ENCODE peak calls at places on chromosome 19, in eight cellular contexts. I, A, X, H, G, J, V and W are unnamed samples.

GRCh38 chr19:22503524-22503923 is 81.4 kb upstream of the ZNF98 start:
- DNase-seq in I (no peak), A (no peak), X (no peak), H (no peak), G (no peak), J (no peak), V (no peak), W (no peak)

GRCh38 chr19:48997972-48998371 is 4.3 kb downstream of the RUVBL2 start:
- DNase-seq in I (peak), A (no peak), X (peak), H (peak), G (peak), J (peak), V (peak), W (peak)

GRCh38 chr19:45187421-45188100 is 9.0 kb downstream of the BLOC1S3 start:
- DNase-seq in I (no peak), A (no peak), X (no peak), H (peak), G (no peak), J (no peak), V (peak), W (no peak)

GRCh38 chr19:17679526-17680234 is 8.5 kb downstream of the UNC13A start:
- DNase-seq in I (no peak), A (no peak), X (no peak), H (no peak), G (no peak), J (no peak), V (no peak), W (no peak)

GRCh38 chr19:46890423-46891170 is 29.8 kb downstream of the ARHGAP35 start:
- DNase-seq in I (no peak), A (peak), X (no peak), H (peak), G (no peak), J (no peak), V (no peak), W (peak)

GRCh38 chr19:5339470-5339949 is 1.1 kb downstream of the PTPRS start:
- DNase-seq in I (no peak), A (no peak), X (no peak), H (no peak), G (no peak), J (no peak), V (no peak), W (no peak)

GRCh38 chr19:7515471-7516226 is at the start of gene ZNF358:
- DNase-seq in I (peak), A (no peak), X (no peak), H (peak), G (no peak), J (no peak), V (peak), W (peak)

GRCh38 chr19:47470447-47471195 is 1.1 kb downstream of the SLC8A2 start:
- DNase-seq in I (no peak), A (no peak), X (no peak), H (peak), G (no peak), J (no peak), V (no peak), W (no peak)

GRCh38 chr19:12856684-12857083 is 18.4 kb downstream of the MAST1 start:
- DNase-seq in I (no peak), A (no peak), X (no peak), H (no peak), G (no peak), J (no peak), V (no peak), W (no peak)

GRCh38 chr19:23263870-23264590 is 13.8 kb upstream of the ZNF724 start:
- DNase-seq in I (peak), A (no peak), X (no peak), H (no peak), G (no peak), J (no peak), V (no peak), W (no peak)

GRCh38 chr19:51327066-51327985 is 14.6 kb downstream of the VSIG10L start:
- DNase-seq in I (peak), A (no peak), X (no peak), H (no peak), G (peak), J (peak), V (peak), W (peak)

GRCh38 chr19:7657047-7657779 is 11.6 kb upstream of the RETN start:
- DNase-seq in I (peak), A (no peak), X (no peak), H (no peak), G (peak), J (no peak), V (no peak), W (no peak)

GRCh38 chr19:53467138-53467502 is 413 bp upstream of the ZNF813 start:
- DNase-seq in I (no peak), A (no peak), X (no peak), H (peak), G (no peak), J (peak), V (no peak), W (no peak)

GRCh38 chr19:33953023-33953422 is 156.4 kb downstream of the KCTD15 start:
- DNase-seq in I (no peak), A (no peak), X (no peak), H (no peak), G (no peak), J (no peak), V (no peak), W (no peak)

GRCh38 chr19:1054102-1055027 is 12.6 kb upstream of the ARHGAP45 start:
- DNase-seq in I (no peak), A (no peak), X (no peak), H (no peak), G (no peak), J (no peak), V (no peak), W (no peak)

GRCh38 chr19:41607668-41608067 is 19.2 kb downstream of the CEACAM4 start:
- DNase-seq in I (no peak), A (no peak), X (no peak), H (no peak), G (no peak), J (no peak), V (no peak), W (no peak)

GRCh38 chr19:8101311-8101710 is 48.1 kb downstream of the FBN3 start:
- DNase-seq in I (no peak), A (no peak), X (no peak), H (no peak), G (no peak), J (no peak), V (no peak), W (no peak)

GRCh38 chr19:1690570-1691307 is 38.3 kb upstream of the TCF3 start:
- DNase-seq in I (peak), A (no peak), X (peak), H (peak), G (peak), J (peak), V (peak), W (no peak)

GRCh38 chr19:1386945-1387683 is 3.4 kb downstream of the NDUFS7 start:
- DNase-seq in I (no peak), A (no peak), X (no peak), H (no peak), G (no peak), J (no peak), V (no peak), W (no peak)

GRCh38 chr19:50333235-50333736 is 4.1 kb upstream of the KCNC3 start:
- DNase-seq in I (peak), A (no peak), X (peak), H (peak), G (peak), J (peak), V (peak), W (peak)

GRCh38 chr19:33005440-33005839 is 33.4 kb downstream of the FAAP24 start:
- DNase-seq in I (no peak), A (no peak), X (no peak), H (no peak), G (no peak), J (no peak), V (no peak), W (no peak)

GRCh38 chr19:1220452-1221037 is 15.0 kb downstream of the STK11 start:
- DNase-seq in I (no peak), A (no peak), X (no peak), H (no peak), G (no peak), J (no peak), V (no peak), W (no peak)

GRCh38 chr19:19470579-19470978 is 44.8 kb downstream of the TSSK6 start:
- DNase-seq in I (no peak), A (no peak), X (no peak), H (no peak), G (no peak), J (no peak), V (no peak), W (no peak)

GRCh38 chr19:53808710-53809125 is 15.4 kb downstream of the NLRP12 start:
- DNase-seq in I (no peak), A (no peak), X (no peak), H (peak), G (no peak), J (no peak), V (peak), W (peak)

GRCh38 chr19:2051771-2052704 is 994 bp upstream of the MKNK2 start:
- DNase-seq in I (peak), A (no peak), X (no peak), H (peak), G (peak), J (peak), V (no peak), W (no peak)

GRCh38 chr19:19566306-19566705 is 28.2 kb downstream of the CILP2 start:
- DNase-seq in I (no peak), A (no peak), X (no peak), H (no peak), G (no peak), J (no peak), V (no peak), W (no peak)

GRCh38 chr19:14021474-14021873 is 6.5 kb upstream of the RLN3 start:
- DNase-seq in I (no peak), A (no peak), X (no peak), H (peak), G (no peak), J (no peak), V (no peak), W (no peak)